ENCODE peak calls at places on chromosomes 2 and 18, in eight cellular contexts. O is natural killer cell; P is left cardiac atrium; Z is RWPE2; B is mucosa of descending colon; L is stimulated activated naive B cell treated with anti-CD40 and anti-IgM and Interleukin-4, amounts not matched to agents 10 μg/mL and 1 μg/mL and 100 μg/mL, for 72 hours; V is Right ventricle myocardium superior; N is left colon. R is an unnamed sample.

GRCh38 chr2:219142329-219142728 is 18.3 kb downstream of the NHEJ1 start:
- ATAC-seq in V (no peak), N (no peak), B (peak), Z (peak), P (no peak), L (no peak), O (no peak), R (peak)

GRCh38 chr2:191501390-191502168 is 176.4 kb upstream of the NABP1 start:
- ATAC-seq in B (peak), P (peak), N (peak), L (no peak), V (peak), Z (peak), O (no peak), R (peak)

GRCh38 chr2:42906557-42907380 is 114.4 kb upstream of the HAAO start:
- ATAC-seq in V (peak), P (peak), O (no peak), Z (peak), N (peak), B (peak), L (no peak), R (peak)

GRCh38 chr2:134327367-134327766 is 73.5 kb downstream of the MGAT5 start:
- ATAC-seq in O (no peak), Z (peak), N (no peak), V (no peak), B (no peak), L (no peak), P (no peak), R (peak)

GRCh38 chr2:129318581-129319421 is 660.7 kb upstream of the RAB6C start:
- ATAC-seq in P (no peak), V (no peak), Z (no peak), O (no peak), L (no peak), N (no peak), B (no peak), R (no peak)

GRCh38 chr2:236945431-236946016 is 140.2 kb upstream of the COPS8 start:
- ATAC-seq in N (no peak), L (no peak), Z (no peak), V (peak), B (no peak), P (no peak), O (no peak), R (no peak)

GRCh38 chr2:96960956-96961350 is 25.4 kb downstream of the FAM178B start:
- ATAC-seq in P (no peak), B (peak), L (no peak), O (no peak), Z (no peak), V (no peak), N (peak), R (no peak)

GRCh38 chr18:41992066-41992465 is 37.0 kb downstream of the PIK3C3 start:
- ATAC-seq in V (no peak), B (no peak), N (no peak), O (no peak), L (no peak), P (no peak), Z (no peak), R (no peak)

GRCh38 chr2:176106636-176107539 is at the start of gene HOXD11:
- ATAC-seq in V (no peak), L (peak), O (no peak), B (peak), N (peak), P (peak), Z (peak), R (peak)

GRCh38 chr2:173818285-173818684 is 146.9 kb downstream of the SP3 start:
- ATAC-seq in B (no peak), Z (no peak), O (no peak), L (no peak), N (no peak), P (no peak), V (no peak), R (no peak)

GRCh38 chr2:62313433-62314227 is 117.7 kb downstream of the B3GNT2 start:
- ATAC-seq in P (no peak), Z (no peak), O (peak), B (peak), L (peak), V (no peak), N (no peak), R (peak)

GRCh38 chr2:111122631-111123421 is 2.1 kb downstream of the BCL2L11 start:
- ATAC-seq in Z (peak), O (peak), N (peak), B (peak), P (peak), L (no peak), V (peak), R (peak)

GRCh38 chr18:8480506-8481328 is 128.5 kb upstream of the RAB12 start:
- ATAC-seq in B (no peak), Z (peak), N (no peak), L (no peak), P (peak), V (peak), O (no peak), R (no peak)

GRCh38 chr2:199439094-199439493 is 18.6 kb downstream of the SATB2 start:
- ATAC-seq in N (peak), P (no peak), L (no peak), V (no peak), O (no peak), B (peak), Z (no peak), R (no peak)

GRCh38 chr2:11807156-11808015 is 61.0 kb downstream of the LPIN1 start:
- ATAC-seq in O (no peak), L (peak), Z (no peak), V (peak), B (no peak), P (peak), N (no peak), R (no peak)

GRCh38 chr18:36776650-36777049 is 52.2 kb downstream of the TPGS2 start:
- ATAC-seq in P (peak), V (peak), O (no peak), B (no peak), N (no peak), Z (no peak), L (no peak), R (no peak)

GRCh38 chr2:134290363-134290762 is 36.5 kb downstream of the MGAT5 start:
- ATAC-seq in Z (no peak), V (no peak), B (peak), L (peak), N (no peak), O (peak), P (no peak), R (peak)

GRCh38 chr18:31931886-31932240 is 11.1 kb downstream of the TRAPPC8 start:
- ATAC-seq in N (no peak), B (no peak), P (no peak), V (no peak), L (no peak), Z (no peak), O (no peak), R (no peak)

GRCh38 chr18:76619342-76620315 is 124.6 kb upstream of the ZNF516 start:
- ATAC-seq in L (peak), V (peak), N (peak), P (peak), B (peak), O (peak), Z (peak), R (peak)

GRCh38 chr18:44799422-44800421 is 119.0 kb downstream of the SETBP1 start:
- ATAC-seq in L (peak), Z (no peak), N (no peak), B (no peak), O (peak), V (no peak), P (no peak), R (no peak)

GRCh38 chr2:196681510-196681909 is 42.0 kb downstream of the CCDC150 start:
- ATAC-seq in B (no peak), V (no peak), N (no peak), L (no peak), P (no peak), Z (no peak), O (no peak), R (no peak)

GRCh38 chr2:53829669-53830290 is 30.0 kb downstream of the GPR75 start:
- ATAC-seq in L (no peak), B (no peak), O (no peak), V (peak), N (no peak), Z (no peak), P (peak), R (no peak)

GRCh38 chr2:105886029-105886454 is 141.3 kb downstream of the NCK2 start:
- ATAC-seq in N (no peak), V (peak), P (peak), B (no peak), O (no peak), L (no peak), Z (no peak), R (no peak)

GRCh38 chr18:8623549-8624106 is 14.4 kb downstream of the RAB12 start:
- ATAC-seq in P (peak), B (peak), Z (no peak), L (peak), V (peak), O (peak), N (peak), R (peak)

GRCh38 chr18:7946724-7947377 is 379.7 kb downstream of the PTPRM start:
- ATAC-seq in L (no peak), V (peak), O (no peak), Z (peak), B (peak), N (peak), P (peak), R (no peak)

GRCh38 chr2:70133127-70133452 is 45.8 kb downstream of the PCBP1 start:
- ATAC-seq in B (no peak), Z (no peak), P (no peak), L (no peak), O (no peak), N (no peak), V (no peak), R (no peak)

GRCh38 chr18:53025247-53025646 is 685.2 kb downstream of the DCC start:
- ATAC-seq in Z (no peak), L (no peak), V (no peak), O (no peak), P (no peak), N (peak), B (peak), R (no peak)

GRCh38 chr18:24112874-24113615 is 25.8 kb upstream of the CABYR start:
- ATAC-seq in O (no peak), P (peak), B (peak), Z (peak), N (no peak), V (no peak), L (no peak), R (peak)

GRCh38 chr2:60553992-60554648 is 666 bp upstream of the BCL11A start:
- ATAC-seq in P (peak), O (no peak), L (peak), N (peak), Z (peak), V (peak), B (peak), R (peak)

GRCh38 chr2:69225933-69226332 is 161.1 kb downstream of the GFPT1 start:
- ATAC-seq in O (no peak), B (no peak), P (peak), L (no peak), V (no peak), N (no peak), Z (no peak), R (no peak)

GRCh38 chr2:47038656-47039501 is 116.2 kb downstream of the STPG4 start:
- ATAC-seq in V (no peak), N (no peak), P (no peak), L (peak), O (no peak), Z (no peak), B (peak), R (no peak)

GRCh38 chr2:191499874-191500565 is 177.9 kb upstream of the NABP1 start:
- ATAC-seq in O (no peak), L (no peak), P (peak), N (no peak), V (no peak), Z (no peak), B (no peak), R (peak)

GRCh38 chr18:70243131-70243530 is 37.6 kb upstream of the RTTN start:
- ATAC-seq in O (no peak), N (peak), P (no peak), B (peak), Z (peak), L (no peak), V (no peak), R (peak)

GRCh38 chr2:47226124-47227040 is 71.3 kb upstream of the STPG4 start:
- ATAC-seq in P (no peak), N (peak), V (no peak), B (peak), L (peak), O (no peak), Z (no peak), R (no peak)